ENCODE peak calls at places on chromosome 16, in seven cellular contexts. A, S, U, G, J, C and E are unnamed samples.

GRCh38 chr16:72523087-72523486 is 351.1 kb upstream of the PMFBP1 start:
- DNase-seq in A (no peak), S (no peak), U (no peak), G (no peak), J (no peak), C (no peak), E (no peak)

GRCh38 chr16:28181557-28181914 is 30.2 kb downstream of the XPO6 start:
- DNase-seq in A (peak), S (peak), U (no peak), G (peak), J (peak), C (no peak), E (no peak)

GRCh38 chr16:15452456-15452855 is 18.1 kb downstream of the BMERB1 start:
- DNase-seq in A (no peak), S (no peak), U (no peak), G (no peak), J (no peak), C (no peak), E (no peak)

GRCh38 chr16:87860553-87861299 is 8.6 kb downstream of the SLC7A5 start:
- DNase-seq in A (peak), S (no peak), U (no peak), G (no peak), J (no peak), C (no peak), E (peak)

GRCh38 chr16:1450218-1450617 is 5.9 kb upstream of the CCDC154 start:
- DNase-seq in A (no peak), S (peak), U (no peak), G (no peak), J (no peak), C (no peak), E (peak)

GRCh38 chr16:3904875-3905274 is 24.4 kb upstream of the CREBBP start:
- DNase-seq in A (no peak), S (no peak), U (no peak), G (no peak), J (no peak), C (no peak), E (peak)

GRCh38 chr16:15946257-15947044 is 3.0 kb upstream of the ABCC1 start:
- DNase-seq in A (peak), S (no peak), U (no peak), G (no peak), J (no peak), C (no peak), E (no peak)

GRCh38 chr16:68993885-68994284 is 111.6 kb upstream of the HAS3 start:
- DNase-seq in A (peak), S (no peak), U (no peak), G (no peak), J (no peak), C (no peak), E (no peak)

GRCh38 chr16:7004266-7004665 is 328.4 kb upstream of the RBFOX1 start:
- DNase-seq in A (no peak), S (no peak), U (no peak), G (no peak), J (no peak), C (no peak), E (no peak)

GRCh38 chr16:71540-72341 is 690 bp downstream of the RHBDF1 start:
- DNase-seq in A (peak), S (peak), U (no peak), G (peak), J (peak), C (peak), E (peak)

GRCh38 chr16:85645021-85645589 is 32.0 kb downstream of the GSE1 start:
- DNase-seq in A (no peak), S (no peak), U (no peak), G (peak), J (no peak), C (no peak), E (no peak)

GRCh38 chr16:4053663-4054479 is 62.4 kb downstream of the ADCY9 start:
- DNase-seq in A (peak), S (no peak), U (no peak), G (peak), J (peak), C (peak), E (no peak)

GRCh38 chr16:80210787-80211186 is 330.0 kb upstream of the DYNLRB2 start:
- DNase-seq in A (no peak), S (no peak), U (no peak), G (no peak), J (no peak), C (peak), E (no peak)

GRCh38 chr16:27432600-27432957 is 30.6 kb downstream of the IL21R start:
- DNase-seq in A (peak), S (no peak), U (no peak), G (no peak), J (no peak), C (no peak), E (no peak)

GRCh38 chr16:14309906-14310305 is 238.8 kb downstream of the MRTFB start:
- DNase-seq in A (no peak), S (peak), U (no peak), G (no peak), J (no peak), C (no peak), E (no peak)

GRCh38 chr16:9012848-9013507 is 49.3 kb upstream of the USP7 start:
- DNase-seq in A (peak), S (peak), U (no peak), G (no peak), J (no peak), C (peak), E (peak)

GRCh38 chr16:64705443-64705842 is 416.4 kb downstream of the CDH11 start:
- DNase-seq in A (no peak), S (no peak), U (no peak), G (no peak), J (no peak), C (no peak), E (no peak)

GRCh38 chr16:46929378-46930332 is 43.8 kb downstream of the DNAJA2 start:
- DNase-seq in A (peak), S (peak), U (peak), G (peak), J (peak), C (peak), E (peak)

GRCh38 chr16:31117384-31118222 is at the start of gene KAT8:
- DNase-seq in A (peak), S (peak), U (peak), G (peak), J (peak), C (peak), E (peak)

GRCh38 chr16:6111390-6111789 is 1013.8 kb upstream of the EEF2KMT start:
- DNase-seq in A (no peak), S (no peak), U (no peak), G (no peak), J (no peak), C (no peak), E (no peak)

GRCh38 chr16:86066755-86067154 is 167.8 kb downstream of the IRF8 start:
- DNase-seq in A (no peak), S (no peak), U (no peak), G (no peak), J (no peak), C (no peak), E (no peak)

GRCh38 chr16:11668590-11669379 is 530 bp downstream of the SNN start:
- DNase-seq in A (no peak), S (no peak), U (peak), G (no peak), J (no peak), C (peak), E (peak)

GRCh38 chr16:11667221-11667823 is 933 bp upstream of the SNN start:
- DNase-seq in A (no peak), S (peak), U (no peak), G (no peak), J (no peak), C (no peak), E (peak)

GRCh38 chr16:11666108-11667055 is 1.9 kb upstream of the SNN start:
- DNase-seq in A (no peak), S (peak), U (no peak), G (no peak), J (no peak), C (no peak), E (peak)

GRCh38 chr16:11669380-11670146 is 1.3 kb downstream of the SNN start:
- DNase-seq in A (no peak), S (peak), U (no peak), G (no peak), J (peak), C (peak), E (peak)

DNA sequence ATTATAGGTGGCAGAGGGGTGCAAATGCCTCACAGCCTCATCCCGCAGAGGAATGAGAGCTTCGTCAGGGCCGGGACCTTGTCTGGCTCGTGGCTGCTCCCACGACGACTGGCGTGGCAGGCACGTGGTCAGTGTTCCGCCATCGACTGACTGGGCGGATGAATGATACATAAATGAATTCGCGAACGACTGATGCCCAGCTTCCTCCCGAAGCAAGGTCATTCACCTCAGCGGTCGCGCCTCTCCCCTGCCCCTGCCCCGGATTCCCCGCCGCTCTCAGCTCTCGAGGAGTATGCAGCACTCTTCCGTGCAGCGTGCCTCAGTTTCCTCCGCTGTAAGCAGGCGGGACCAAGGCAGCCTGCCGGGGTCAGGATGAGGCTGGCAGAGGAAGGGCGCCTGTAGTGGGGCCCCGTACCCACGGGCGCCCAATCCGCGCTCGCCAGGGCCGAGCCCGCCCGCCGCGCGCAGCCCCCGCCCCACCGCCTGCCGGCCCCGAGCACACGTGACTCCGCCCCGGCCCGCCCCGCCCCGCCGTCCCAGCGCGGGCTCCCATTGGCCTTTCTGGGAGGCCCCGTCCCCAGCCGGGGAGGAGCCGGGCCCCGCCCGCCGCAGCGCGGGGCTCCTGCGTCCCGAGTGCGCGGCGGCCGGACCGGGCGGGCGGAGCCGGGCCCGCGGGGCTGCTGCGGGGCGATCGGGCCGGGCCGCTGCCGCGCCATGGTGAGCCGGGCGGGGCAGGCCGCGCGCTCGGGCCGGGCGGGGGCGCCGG is at the start of gene SNN:
- DNase-seq in A (peak), S (peak), U (peak), G (peak), J (peak), C (peak), E (peak)
- H3K4me3 ChIP-seq in A (peak), S (peak), U (peak), G (peak), J (peak), C (peak), E (peak)

GRCh38 chr16:11621920-11622651 is 35.4 kb upstream of the LITAF start:
- DNase-seq in A (no peak), S (no peak), U (peak), G (no peak), J (no peak), C (peak), E (no peak)
- H3K4me3 ChIP-seq in A (no peak), S (no peak), U (peak), G (no peak), J (no peak), C (peak), E (no peak)

DNA sequence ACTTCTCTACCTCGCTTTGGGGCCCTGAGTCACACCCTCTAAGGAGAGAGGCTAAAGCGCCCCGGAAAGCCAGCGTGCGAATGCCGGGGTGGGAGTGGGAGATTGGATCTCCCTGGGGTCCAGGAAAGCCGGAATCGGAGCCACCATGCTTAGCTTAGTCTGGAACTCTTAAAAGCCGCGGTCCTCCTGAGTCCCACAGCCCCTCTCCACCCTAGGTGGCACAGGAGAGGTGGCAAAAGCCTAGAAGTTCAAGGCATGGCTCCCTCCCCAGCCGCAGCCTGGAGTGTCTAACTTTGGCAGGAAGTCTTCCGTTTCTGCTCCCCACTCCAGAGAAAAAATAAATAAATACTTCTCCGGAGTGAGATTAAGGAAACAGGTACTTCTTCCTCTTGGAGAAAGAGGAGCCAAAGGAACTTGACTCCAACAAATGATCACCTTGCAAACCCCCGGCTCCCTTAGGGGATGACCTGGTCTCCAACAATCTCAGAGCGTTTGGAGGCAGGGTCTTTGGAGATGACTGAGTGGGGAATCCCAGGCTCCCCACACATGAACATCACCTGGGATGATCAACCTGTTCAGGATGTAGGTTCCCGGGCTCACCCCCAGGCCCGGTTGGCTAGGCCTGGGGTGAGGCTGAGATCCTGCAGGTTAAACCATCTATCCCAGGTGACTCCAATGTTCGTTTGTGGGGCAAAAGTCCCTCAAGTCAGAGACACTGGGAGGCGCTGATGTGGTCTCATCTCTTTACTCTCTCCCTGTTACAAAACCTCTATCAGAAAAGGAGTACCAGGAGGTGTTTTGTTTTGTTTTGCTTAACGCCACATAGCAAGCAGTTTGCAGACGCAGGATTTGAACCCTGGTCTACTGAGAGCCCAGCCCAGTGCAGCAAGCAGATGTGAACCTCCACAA is 2.9 kb downstream of the CIITA start:
- DNase-seq in A (no peak), S (no peak), U (no peak), G (no peak), J (no peak), C (no peak), E (peak)
- H3K4me3 ChIP-seq in A (no peak), S (no peak), U (no peak), G (no peak), J (peak), C (peak), E (no peak)

GRCh38 chr16:66272461-66272860 is 94.0 kb upstream of the CDH5 start:
- DNase-seq in A (no peak), S (peak), U (no peak), G (no peak), J (no peak), C (no peak), E (no peak)

GRCh38 chr16:66271074-66272060 is 95.1 kb upstream of the CDH5 start:
- DNase-seq in A (no peak), S (peak), U (no peak), G (no peak), J (no peak), C (no peak), E (no peak)

GRCh38 chr16:66273036-66273435 is 93.5 kb upstream of the CDH5 start:
- DNase-seq in A (no peak), S (no peak), U (no peak), G (no peak), J (no peak), C (no peak), E (no peak)

GRCh38 chr16:66269631-66270332 is 96.7 kb upstream of the CDH5 start:
- DNase-seq in A (peak), S (peak), U (no peak), G (no peak), J (no peak), C (no peak), E (peak)

GRCh38 chr16:66270333-66270927 is 96.1 kb upstream of the CDH5 start:
- DNase-seq in A (peak), S (peak), U (peak), G (peak), J (peak), C (peak), E (peak)
- H3K4me3 ChIP-seq in A (no peak), S (no peak), U (no peak), G (peak), J (no peak), C (peak), E (peak)

DNA sequence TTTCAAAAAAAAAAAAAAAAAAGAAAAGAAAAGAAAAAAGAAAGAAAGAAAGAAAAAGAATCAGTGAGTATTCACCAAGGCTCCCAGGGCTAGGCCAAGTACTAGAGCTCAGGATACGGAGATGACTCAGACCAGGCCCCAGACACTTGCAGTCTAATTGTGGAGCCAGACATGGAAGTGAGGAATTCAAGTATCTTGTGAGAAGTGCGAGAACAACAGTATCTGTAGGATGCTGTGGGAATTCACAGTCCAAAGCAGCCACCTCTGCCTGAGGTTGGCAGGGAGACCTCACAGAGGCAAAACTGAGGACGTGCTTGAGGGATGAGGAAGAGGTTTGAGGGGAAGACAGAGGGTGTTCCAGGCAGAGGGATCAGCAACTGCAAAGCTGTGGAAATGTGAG is 14.0 kb upstream of the ALDOA start:
- DNase-seq in A (peak), S (peak), U (no peak), G (no peak), J (no peak), C (no peak), E (no peak)
- H3K4me3 ChIP-seq in A (no peak), S (no peak), U (no peak), G (no peak), J (no peak), C (no peak), E (no peak)

DNA sequence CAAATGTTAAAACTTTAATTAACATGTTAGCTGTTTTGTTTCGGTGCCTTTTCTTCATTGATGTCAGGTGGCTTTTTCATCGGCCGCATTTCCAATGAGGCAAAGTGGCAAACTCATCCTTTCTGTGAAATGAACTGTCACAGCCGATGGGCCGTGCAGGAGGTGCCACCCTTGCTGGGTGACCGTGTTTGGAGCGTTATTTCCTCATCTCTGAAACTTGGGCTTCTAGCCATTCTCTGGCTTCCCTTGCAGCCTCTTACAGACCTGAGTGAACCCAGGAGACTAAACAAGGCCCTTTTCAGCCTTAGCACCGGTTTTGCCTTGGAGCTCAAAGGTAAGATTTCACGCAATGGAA is 42.2 kb upstream of the PRSS54 start:
- DNase-seq in A (no peak), S (no peak), U (no peak), G (no peak), J (peak), C (no peak), E (no peak)
- H3K4me3 ChIP-seq in A (no peak), S (no peak), U (no peak), G (peak), J (no peak), C (peak), E (no peak)

GRCh38 chr16:2894231-2894630 is 11.2 kb downstream of the FLYWCH2 start:
- DNase-seq in A (no peak), S (no peak), U (no peak), G (no peak), J (no peak), C (no peak), E (peak)

GRCh38 chr16:2897110-2897509 is 14.1 kb downstream of the FLYWCH2 start:
- DNase-seq in A (no peak), S (no peak), U (no peak), G (no peak), J (no peak), C (no peak), E (no peak)

GRCh38 chr16:2898831-2899563 is 12.7 kb upstream of the FLYWCH1 start:
- DNase-seq in A (no peak), S (no peak), U (no peak), G (no peak), J (no peak), C (no peak), E (peak)

GRCh38 chr16:2895813-2896212 is 12.8 kb downstream of the FLYWCH2 start:
- DNase-seq in A (no peak), S (no peak), U (no peak), G (no peak), J (no peak), C (no peak), E (no peak)

GRCh38 chr16:2896480-2897010 is 13.5 kb downstream of the FLYWCH2 start:
- DNase-seq in A (no peak), S (no peak), U (no peak), G (no peak), J (no peak), C (no peak), E (peak)
- H3K4me3 ChIP-seq in A (no peak), S (no peak), U (no peak), G (no peak), J (no peak), C (no peak), E (no peak)

DNA sequence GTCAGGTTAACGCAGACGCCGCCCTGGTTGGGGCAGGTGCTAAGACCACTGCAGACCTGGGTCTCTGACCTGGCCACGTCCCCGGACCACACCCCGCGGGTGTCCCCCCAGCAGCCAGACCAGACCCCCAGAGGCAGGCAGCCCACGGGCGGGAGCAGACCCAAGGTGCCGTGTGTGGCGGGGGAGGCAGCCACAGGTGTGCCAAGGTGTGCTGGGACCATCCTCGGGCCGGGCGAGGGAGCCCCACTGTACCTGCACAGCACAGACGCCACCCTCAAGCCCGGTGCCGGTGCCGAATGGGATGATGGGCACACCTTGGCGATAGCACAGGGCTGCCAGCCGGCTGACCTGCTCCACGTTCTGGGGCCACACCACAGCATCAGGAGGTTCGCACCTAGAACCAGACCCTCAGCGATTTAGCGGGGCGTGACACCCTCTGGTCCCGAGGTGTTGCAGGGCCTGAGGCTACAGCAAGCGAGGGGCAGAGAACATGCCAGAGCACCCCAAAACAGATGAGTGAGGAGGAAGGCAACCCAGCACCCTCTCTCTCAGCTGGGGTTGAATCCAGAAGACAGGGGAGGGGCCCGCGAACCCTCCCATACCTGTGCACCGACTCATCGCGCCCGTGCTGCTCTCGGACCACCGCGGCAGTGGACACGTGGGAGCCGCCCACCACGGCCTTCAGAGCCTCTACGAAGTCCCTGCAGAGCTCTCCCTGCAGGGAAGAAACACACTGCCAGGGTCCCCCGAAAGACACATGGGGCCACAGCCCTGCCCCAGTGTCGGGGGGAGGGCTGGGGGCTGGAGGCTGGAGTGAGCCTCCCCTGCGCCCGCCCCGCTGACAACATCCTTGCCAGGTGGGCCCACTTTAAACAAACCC is 1.4 kb downstream of the LDHD start:
- DNase-seq in A (no peak), S (peak), U (no peak), G (no peak), J (no peak), C (no peak), E (peak)
- H3K4me3 ChIP-seq in A (no peak), S (no peak), U (no peak), G (no peak), J (no peak), C (no peak), E (no peak)

GRCh38 chr16:56626685-56627084 is 1.1 kb downstream of the MT1E start:
- DNase-seq in A (no peak), S (no peak), U (no peak), G (no peak), J (no peak), C (no peak), E (no peak)
- H3K4me3 ChIP-seq in A (no peak), S (no peak), U (no peak), G (peak), J (peak), C (peak), E (no peak)